ENCODE peak calls at places on chromosomes 6 and 20, in nine cellular contexts. One of them, this sample, is unnamed. For H3K27me3 and H3K4me1, the result is how much of the 10 kb centered on the place peaks cover.

GRCh38 chr20:41499961-41500725 is 118.0 kb downstream of the CHD6 start:
- DNase-seq in left lung: no peak
- DNase-seq in breast epithelium: no peak
- DNase-seq in colonic mucosa: no peak
- DNase-seq in effector memory CD4-positive, alpha-beta T cell: no peak
- DNase-seq in A673: no peak
- DNase-seq in heart right ventricle: no peak
- DNase-seq in cardiac muscle cell: no peak
- DNase-seq in RWPE2: no peak
- DNase-seq in this sample: no peak

GRCh38 chr20:40073535-40074111 is 615.4 kb downstream of the MAFB start:
- DNase-seq in breast epithelium: no peak
- DNase-seq in colonic mucosa: no peak
- DNase-seq in heart right ventricle: no peak
- DNase-seq in effector memory CD4-positive, alpha-beta T cell: no peak
- DNase-seq in cardiac muscle cell: no peak
- DNase-seq in RWPE2: no peak
- DNase-seq in A673: peak
- DNase-seq in left lung: no peak
- DNase-seq in this sample: no peak

GRCh38 chr20:11867286-11867921 is 50.3 kb upstream of the BTBD3 start:
- DNase-seq in RWPE2: no peak
- DNase-seq in colonic mucosa: no peak
- DNase-seq in effector memory CD4-positive, alpha-beta T cell: no peak
- DNase-seq in breast epithelium: no peak
- DNase-seq in left lung: no peak
- DNase-seq in heart right ventricle: no peak
- DNase-seq in A673: no peak
- DNase-seq in cardiac muscle cell: no peak
- DNase-seq in this sample: no peak

GRCh38 chr20:45890077-45890996 is 671 bp downstream of the NEURL2 start:
- DNase-seq in A673: peak
- DNase-seq in breast epithelium: peak
- DNase-seq in heart right ventricle: peak
- DNase-seq in RWPE2: peak
- DNase-seq in cardiac muscle cell: peak
- DNase-seq in left lung: peak
- DNase-seq in colonic mucosa: peak
- DNase-seq in effector memory CD4-positive, alpha-beta T cell: peak
- DNase-seq in this sample: peak

GRCh38 chr6:44054635-44055559 is 72.4 kb downstream of the MRPL14 start:
- DNase-seq in heart right ventricle: no peak
- DNase-seq in cardiac muscle cell: no peak
- DNase-seq in RWPE2: no peak
- DNase-seq in left lung: no peak
- DNase-seq in colonic mucosa: no peak
- DNase-seq in A673: peak
- DNase-seq in breast epithelium: no peak
- DNase-seq in effector memory CD4-positive, alpha-beta T cell: no peak
- DNase-seq in this sample: no peak

GRCh38 chr6:104239971-104240370 is 619.7 kb downstream of the HACE1 start:
- DNase-seq in A673: no peak
- DNase-seq in effector memory CD4-positive, alpha-beta T cell: no peak
- DNase-seq in breast epithelium: no peak
- DNase-seq in cardiac muscle cell: no peak
- DNase-seq in RWPE2: no peak
- DNase-seq in heart right ventricle: no peak
- DNase-seq in colonic mucosa: no peak
- DNase-seq in left lung: no peak
- DNase-seq in this sample: peak

GRCh38 chr20:57388953-57389694 is 2.1 kb upstream of the RBM38 start:
- DNase-seq in heart right ventricle: peak
- DNase-seq in left lung: peak
- DNase-seq in effector memory CD4-positive, alpha-beta T cell: peak
- DNase-seq in RWPE2: peak
- DNase-seq in A673: peak
- DNase-seq in colonic mucosa: peak
- DNase-seq in breast epithelium: no peak
- DNase-seq in cardiac muscle cell: peak
- DNase-seq in this sample: peak

GRCh38 chr6:30213654-30213998 is 420 bp upstream of the TRIM26 start:
- DNase-seq in colonic mucosa: no peak
- DNase-seq in effector memory CD4-positive, alpha-beta T cell: no peak
- DNase-seq in left lung: no peak
- DNase-seq in RWPE2: no peak
- DNase-seq in A673: no peak
- DNase-seq in breast epithelium: no peak
- DNase-seq in cardiac muscle cell: no peak
- DNase-seq in heart right ventricle: no peak
- DNase-seq in this sample: no peak

GRCh38 chr6:13492357-13492756 is 5.0 kb upstream of the GFOD1 start:
- DNase-seq in effector memory CD4-positive, alpha-beta T cell: no peak
- DNase-seq in A673: no peak
- DNase-seq in RWPE2: no peak
- DNase-seq in cardiac muscle cell: no peak
- DNase-seq in left lung: no peak
- DNase-seq in colonic mucosa: no peak
- DNase-seq in breast epithelium: no peak
- DNase-seq in heart right ventricle: no peak
- DNase-seq in this sample: no peak

GRCh38 chr6:101396552-101397173 is 3.2 kb downstream of the GRIK2 start:
- DNase-seq in A673: peak
- DNase-seq in breast epithelium: no peak
- DNase-seq in effector memory CD4-positive, alpha-beta T cell: peak
- DNase-seq in heart right ventricle: peak
- DNase-seq in left lung: no peak
- DNase-seq in cardiac muscle cell: peak
- DNase-seq in colonic mucosa: peak
- DNase-seq in RWPE2: no peak
- DNase-seq in this sample: peak

GRCh38 chr6:101399627-101399955 is 6.1 kb downstream of the GRIK2 start:
- DNase-seq in cardiac muscle cell: no peak
- DNase-seq in breast epithelium: no peak
- DNase-seq in left lung: peak
- DNase-seq in RWPE2: no peak
- DNase-seq in heart right ventricle: no peak
- DNase-seq in effector memory CD4-positive, alpha-beta T cell: no peak
- DNase-seq in A673: no peak
- DNase-seq in colonic mucosa: no peak
- DNase-seq in this sample: no peak

GRCh38 chr6:101397199-101397598 is 3.7 kb downstream of the GRIK2 start:
- DNase-seq in RWPE2: no peak
- DNase-seq in A673: peak
- DNase-seq in effector memory CD4-positive, alpha-beta T cell: no peak
- DNase-seq in cardiac muscle cell: peak
- DNase-seq in breast epithelium: no peak
- DNase-seq in colonic mucosa: no peak
- DNase-seq in left lung: no peak
- DNase-seq in heart right ventricle: no peak
- DNase-seq in this sample: no peak

GRCh38 chr6:101400341-101400740 is 6.8 kb downstream of the GRIK2 start:
- DNase-seq in heart right ventricle: no peak
- DNase-seq in left lung: no peak
- DNase-seq in A673: no peak
- DNase-seq in breast epithelium: no peak
- DNase-seq in cardiac muscle cell: no peak
- DNase-seq in effector memory CD4-positive, alpha-beta T cell: no peak
- DNase-seq in colonic mucosa: no peak
- DNase-seq in RWPE2: no peak
- DNase-seq in this sample: no peak

GRCh38 chr6:101398716-101399626 is 5.5 kb downstream of the GRIK2 start:
- DNase-seq in A673: no peak
- DNase-seq in RWPE2: no peak
- DNase-seq in colonic mucosa: no peak
- DNase-seq in cardiac muscle cell: no peak
- DNase-seq in breast epithelium: no peak
- DNase-seq in effector memory CD4-positive, alpha-beta T cell: no peak
- DNase-seq in heart right ventricle: no peak
- DNase-seq in left lung: peak
- DNase-seq in this sample: no peak
- H3K27me3 ChIP-seq in A673: under half
- H3K27me3 ChIP-seq in RWPE2: under half
- H3K27me3 ChIP-seq in colonic mucosa: under half
- H3K27me3 ChIP-seq in cardiac muscle cell: half or more
- H3K27me3 ChIP-seq in breast epithelium: under half
- H3K27me3 ChIP-seq in effector memory CD4-positive, alpha-beta T cell: under half
- H3K27me3 ChIP-seq in heart right ventricle: half or more
- H3K27me3 ChIP-seq in left lung: half or more
- H3K27me3 ChIP-seq in this sample: under half

DNA sequence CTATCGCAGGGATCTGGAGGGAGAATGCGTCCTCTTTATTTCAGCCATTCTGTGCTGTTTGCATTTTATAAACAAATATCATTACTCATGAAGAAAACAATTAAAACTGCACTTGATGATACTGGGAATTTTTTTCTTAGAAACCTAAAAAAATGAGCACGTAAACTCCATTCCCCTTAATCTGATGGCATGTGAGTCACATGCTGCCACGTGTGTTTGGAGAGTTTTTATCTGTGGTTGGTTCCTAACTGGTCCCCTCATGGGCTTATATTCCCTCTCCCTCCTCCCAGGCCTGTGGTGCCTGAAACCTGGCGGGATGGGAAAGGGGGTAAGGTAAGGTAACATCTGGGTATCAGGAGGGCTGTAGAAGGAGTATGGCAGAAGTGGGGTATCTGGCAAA is 6.5 kb downstream of the PACSIN1 start:
- DNase-seq in left lung: no peak
- DNase-seq in breast epithelium: no peak
- DNase-seq in heart right ventricle: no peak
- DNase-seq in RWPE2: no peak
- DNase-seq in cardiac muscle cell: no peak
- DNase-seq in colonic mucosa: no peak
- DNase-seq in A673: no peak
- DNase-seq in effector memory CD4-positive, alpha-beta T cell: no peak
- DNase-seq in this sample: no peak
- H3K4me1 ChIP-seq in left lung: under half
- H3K4me1 ChIP-seq in breast epithelium: under half
- H3K4me1 ChIP-seq in heart right ventricle: under half
- H3K4me1 ChIP-seq in RWPE2: under half
- H3K4me1 ChIP-seq in cardiac muscle cell: under half
- H3K4me1 ChIP-seq in colonic mucosa: under half
- H3K4me1 ChIP-seq in A673: under half
- H3K4me1 ChIP-seq in effector memory CD4-positive, alpha-beta T cell: under half
- H3K4me1 ChIP-seq in this sample: under half

GRCh38 chr6:55250400-55250799 is 76.1 kb downstream of the HCRTR2 start:
- DNase-seq in breast epithelium: no peak
- DNase-seq in heart right ventricle: no peak
- DNase-seq in colonic mucosa: no peak
- DNase-seq in RWPE2: no peak
- DNase-seq in cardiac muscle cell: no peak
- DNase-seq in left lung: no peak
- DNase-seq in effector memory CD4-positive, alpha-beta T cell: no peak
- DNase-seq in A673: no peak
- DNase-seq in this sample: no peak
- H3K27me3 ChIP-seq in breast epithelium: under half
- H3K27me3 ChIP-seq in heart right ventricle: under half
- H3K27me3 ChIP-seq in colonic mucosa: under half
- H3K27me3 ChIP-seq in RWPE2: under half
- H3K27me3 ChIP-seq in cardiac muscle cell: under half
- H3K27me3 ChIP-seq in left lung: under half
- H3K27me3 ChIP-seq in effector memory CD4-positive, alpha-beta T cell: under half
- H3K27me3 ChIP-seq in A673: under half
- H3K27me3 ChIP-seq in this sample: under half

DNA sequence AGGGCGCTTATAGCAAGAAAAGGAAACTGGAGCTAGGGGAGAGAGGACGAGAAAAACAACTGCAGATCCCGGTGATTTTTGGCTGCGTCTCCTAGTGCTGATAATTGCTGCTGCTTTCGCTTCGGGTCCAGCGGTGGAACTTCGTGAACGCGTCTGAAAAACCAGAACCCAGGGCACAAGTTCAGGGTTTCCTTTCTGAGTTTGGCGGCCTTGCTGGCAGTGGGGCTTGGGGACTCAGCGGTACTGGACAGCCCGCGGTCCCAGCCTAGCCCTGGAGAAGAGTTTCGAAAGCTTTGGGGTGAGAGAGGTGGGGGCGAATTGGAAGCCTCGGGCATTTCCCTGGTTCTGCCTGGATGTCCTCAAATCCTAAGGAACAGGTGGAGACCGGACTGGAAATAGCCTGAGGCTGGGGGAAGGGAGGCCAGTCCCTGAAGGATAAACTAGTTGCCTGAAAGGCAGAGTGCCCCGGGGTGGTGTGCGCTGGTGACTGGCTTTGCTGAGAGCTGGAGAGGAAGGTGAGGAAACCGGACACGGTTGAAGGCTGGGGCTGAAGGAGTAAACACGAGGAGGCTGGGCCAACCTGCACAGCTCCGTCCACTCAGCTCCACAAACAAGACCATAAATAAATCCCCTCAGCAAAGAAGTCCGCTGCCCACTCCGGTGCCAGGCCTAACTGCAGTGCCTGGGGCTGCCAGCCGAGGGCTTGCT is 857 bp downstream of the GMPR start:
- DNase-seq in A673: peak
- DNase-seq in breast epithelium: no peak
- DNase-seq in heart right ventricle: peak
- DNase-seq in effector memory CD4-positive, alpha-beta T cell: no peak
- DNase-seq in left lung: peak
- DNase-seq in cardiac muscle cell: peak
- DNase-seq in RWPE2: no peak
- DNase-seq in colonic mucosa: peak
- DNase-seq in this sample: no peak
- H3K4me1 ChIP-seq in A673: under half
- H3K4me1 ChIP-seq in breast epithelium: under half
- H3K4me1 ChIP-seq in heart right ventricle: under half
- H3K4me1 ChIP-seq in effector memory CD4-positive, alpha-beta T cell: under half
- H3K4me1 ChIP-seq in left lung: under half
- H3K4me1 ChIP-seq in cardiac muscle cell: under half
- H3K4me1 ChIP-seq in RWPE2: under half
- H3K4me1 ChIP-seq in colonic mucosa: under half
- H3K4me1 ChIP-seq in this sample: under half

GRCh38 chr6:41469156-41469950 is 76.8 kb upstream of the FOXP4 start:
- DNase-seq in effector memory CD4-positive, alpha-beta T cell: no peak
- DNase-seq in breast epithelium: no peak
- DNase-seq in colonic mucosa: no peak
- DNase-seq in A673: no peak
- DNase-seq in left lung: no peak
- DNase-seq in RWPE2: no peak
- DNase-seq in cardiac muscle cell: no peak
- DNase-seq in heart right ventricle: no peak
- DNase-seq in this sample: no peak
- H3K27me3 ChIP-seq in effector memory CD4-positive, alpha-beta T cell: under half
- H3K27me3 ChIP-seq in breast epithelium: under half
- H3K27me3 ChIP-seq in colonic mucosa: under half
- H3K27me3 ChIP-seq in A673: under half
- H3K27me3 ChIP-seq in left lung: half or more
- H3K27me3 ChIP-seq in RWPE2: under half
- H3K27me3 ChIP-seq in cardiac muscle cell: under half
- H3K27me3 ChIP-seq in heart right ventricle: under half
- H3K27me3 ChIP-seq in this sample: under half

DNA sequence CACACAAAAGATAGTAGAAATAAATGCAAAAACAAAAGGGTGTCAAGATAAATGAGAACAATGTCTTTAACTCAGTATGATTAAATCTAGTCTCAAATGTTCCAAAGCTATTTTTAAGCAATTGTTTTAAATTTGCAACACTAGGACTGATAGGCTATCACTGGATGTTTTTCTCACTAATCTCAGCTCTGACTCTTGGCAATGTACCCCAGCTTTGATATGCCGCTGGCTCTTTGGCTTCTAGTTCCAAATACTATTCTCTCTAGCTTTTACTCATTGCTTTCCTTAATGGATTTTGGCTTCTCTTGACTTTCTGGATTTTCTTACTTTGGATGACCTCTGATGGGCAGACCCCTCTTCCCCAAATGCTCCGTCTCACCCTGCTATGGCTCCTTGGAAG is 116.0 kb upstream of the SLC35B3 start:
- DNase-seq in RWPE2: no peak
- DNase-seq in cardiac muscle cell: no peak
- DNase-seq in A673: no peak
- DNase-seq in breast epithelium: no peak
- DNase-seq in left lung: no peak
- DNase-seq in effector memory CD4-positive, alpha-beta T cell: no peak
- DNase-seq in heart right ventricle: no peak
- DNase-seq in colonic mucosa: no peak
- DNase-seq in this sample: no peak
- H3K4me1 ChIP-seq in RWPE2: under half
- H3K4me1 ChIP-seq in cardiac muscle cell: under half
- H3K4me1 ChIP-seq in A673: half or more
- H3K4me1 ChIP-seq in breast epithelium: under half
- H3K4me1 ChIP-seq in left lung: under half
- H3K4me1 ChIP-seq in effector memory CD4-positive, alpha-beta T cell: under half
- H3K4me1 ChIP-seq in heart right ventricle: under half
- H3K4me1 ChIP-seq in colonic mucosa: under half
- H3K4me1 ChIP-seq in this sample: under half

This sample was measured in Caco-2.